ENCODE peak calls at places on chromosomes 12 and 14, in four cellular contexts. N, D, Z and P are unnamed samples.
A peak's percentile ranks its signal among the peaks of the same experiment; 100 is the strongest.

GRCh38 chr14:97353102-97353501 is 555.9 kb downstream of the VRK1 start:
- DNase-seq in N (no peak), D (no peak), Z (no peak), P (no peak)

GRCh38 chr12:49088932-49089330 is 5.7 kb downstream of the DHH start:
- DNase-seq in N (no peak), D (no peak), Z (no peak), P (no peak)

GRCh38 chr14:68140111-68140741 is 320.6 kb downstream of the RAD51B start:
- DNase-seq in N (no peak), D (no peak), Z (peak; percentile 49), P (no peak)

GRCh38 chr12:80201908-80202307 is 102.6 kb downstream of the OTOGL start:
- DNase-seq in N (no peak), D (no peak), Z (no peak), P (no peak)

GRCh38 chr14:105364100-105364708 is 34.1 kb upstream of the TEX22 start:
- DNase-seq in N (no peak), D (no peak), Z (no peak), P (peak; percentile 62)

GRCh38 chr14:106163316-106163715 is 636.9 kb downstream of the TMEM121 start:
- DNase-seq in N (no peak), D (no peak), Z (no peak), P (no peak)

GRCh38 chr12:57164966-57165365 is 17.5 kb upstream of the LRP1-AS start:
- DNase-seq in N (no peak), D (no peak), Z (no peak), P (no peak)

GRCh38 chr14:104383088-104383805 is 196.3 kb upstream of the C14orf180 start:
- DNase-seq in N (no peak), D (no peak), Z (no peak), P (peak; percentile 13)

GRCh38 chr12:52222692-52223091 is 10.4 kb upstream of the KRT7 start:
- DNase-seq in N (no peak), D (no peak), Z (no peak), P (no peak)

GRCh38 chr12:54135621-54136027 is 53.2 kb downstream of the SMUG1 start:
- DNase-seq in N (peak; percentile 71), D (no peak), Z (no peak), P (no peak)

GRCh38 chr12:121238604-121239334 is 28.8 kb downstream of the P2RX4 start:
- DNase-seq in N (no peak), D (no peak), Z (peak; percentile 45), P (no peak)

GRCh38 chr14:38255673-38256357 is at the start of gene CLEC14A:
- DNase-seq in N (peak; percentile 27), D (peak; percentile 36), Z (peak; percentile 70), P (no peak)

GRCh38 chr12:49952396-49953055 is 2.0 kb downstream of the AQP2 start:
- DNase-seq in N (no peak), D (peak; percentile 31), Z (no peak), P (no peak)

GRCh38 chr12:70190252-70191010 is 52.8 kb upstream of the CNOT2 start:
- DNase-seq in N (no peak), D (no peak), Z (no peak), P (no peak)

GRCh38 chr12:103801709-103802585 is 39.1 kb downstream of the NT5DC3 start:
- DNase-seq in N (no peak), D (no peak), Z (no peak), P (no peak)

GRCh38 chr14:92486881-92487280 is 26.7 kb upstream of the RIN3 start:
- DNase-seq in N (no peak), D (no peak), Z (no peak), P (no peak)

GRCh38 chr12:106275458-106275857 is 27.1 kb upstream of the TCP11L2 start:
- DNase-seq in N (no peak), D (no peak), Z (no peak), P (no peak)

GRCh38 chr12:84727964-84728363 is 184.6 kb downstream of the SLC6A15 start:
- DNase-seq in N (no peak), D (no peak), Z (peak; percentile 65), P (no peak)

GRCh38 chr14:101772770-101773169 is 11.3 kb downstream of the PPP2R5C start:
- DNase-seq in N (no peak), D (no peak), Z (no peak), P (no peak)

GRCh38 chr14:99619873-99620834 is 16.1 kb upstream of the CCDC85C start:
- DNase-seq in N (no peak), D (no peak), Z (no peak), P (no peak)

GRCh38 chr14:50237448-50237847 is 6.1 kb upstream of the SOS2 start:
- DNase-seq in N (no peak), D (no peak), Z (no peak), P (no peak)

GRCh38 chr14:103111297-103111981 is 11.8 kb upstream of the TNFAIP2 start:
- DNase-seq in N (no peak), D (no peak), Z (no peak), P (no peak)

GRCh38 chr12:64522316-64522715 is 70.4 kb downstream of the TBK1 start:
- DNase-seq in N (no peak), D (no peak), Z (no peak), P (no peak)

GRCh38 chr12:79983492-79983891 is 48.6 kb upstream of the PPP1R12A start:
- DNase-seq in N (no peak), D (no peak), Z (no peak), P (no peak)

GRCh38 chr12:607541-608001 is 55.7 kb downstream of the NINJ2 start:
- DNase-seq in N (no peak), D (no peak), Z (peak; percentile 33), P (no peak)

GRCh38 chr12:80272516-80272915 is 171.5 kb upstream of the PTPRQ start:
- DNase-seq in N (no peak), D (no peak), Z (no peak), P (no peak)

GRCh38 chr14:43539210-43539609 is 967.9 kb downstream of the FSCB start:
- DNase-seq in N (no peak), D (no peak), Z (peak; percentile 84), P (no peak)

GRCh38 chr14:93566065-93566693 is 135.4 kb downstream of the UNC79 start:
- DNase-seq in N (no peak), D (no peak), Z (peak; percentile 44), P (no peak)

GRCh38 chr12:26987634-26988424 is 26.4 kb downstream of the TM7SF3 start:
- DNase-seq in N (no peak), D (no peak), Z (no peak), P (no peak)

GRCh38 chr14:80213602-80214001 is 2.3 kb upstream of the DIO2 start:
- DNase-seq in N (no peak), D (no peak), Z (peak; percentile 86), P (no peak)

GRCh38 chr12:120720234-120720968 is 5.2 kb upstream of the ACADS start:
- DNase-seq in N (no peak), D (no peak), Z (no peak), P (no peak)

GRCh38 chr14:54822685-54823084 is 79.9 kb downstream of the GCH1 start:
- DNase-seq in N (no peak), D (no peak), Z (no peak), P (no peak)

GRCh38 chr14:103427485-103428443 is 42.5 kb downstream of the MARK3 start:
- DNase-seq in N (no peak), D (no peak), Z (peak; percentile 83), P (no peak)

GRCh38 chr14:61925043-61925442 is 162.8 kb downstream of the SNAPC1 start:
- DNase-seq in N (no peak), D (no peak), Z (peak; percentile 74), P (no peak)
- TF ChIP-seq CTCF in N (peak; percentile 12), D (no peak), Z (peak; percentile 61), P (peak; percentile 45)

GRCh38 chr12:59372971-59373370 is 222.9 kb upstream of the SLC16A7 start:
- DNase-seq in N (no peak), D (no peak), Z (peak; percentile 79), P (no peak)
- TF ChIP-seq CTCF in N (peak; percentile 57), D (no peak), Z (peak; percentile 70), P (no peak)

GRCh38 chr12:14605401-14605989 is 37.8 kb upstream of the PLBD1 start:
- DNase-seq in N (no peak), D (no peak), Z (peak; percentile 19), P (no peak)

GRCh38 chr12:14597480-14597879 is 29.8 kb upstream of the PLBD1 start:
- DNase-seq in N (no peak), D (no peak), Z (no peak), P (no peak)

GRCh38 chr12:14607561-14607960 is 39.9 kb upstream of the PLBD1 start:
- DNase-seq in N (no peak), D (no peak), Z (no peak), P (no peak)

GRCh38 chr12:14602128-14602527 is 34.4 kb upstream of the PLBD1 start:
- DNase-seq in N (no peak), D (no peak), Z (no peak), P (no peak)

GRCh38 chr12:14601692-14602091 is 34.0 kb upstream of the PLBD1 start:
- DNase-seq in N (no peak), D (no peak), Z (no peak), P (no peak)
- TF ChIP-seq CTCF in N (no peak), D (no peak), Z (no peak), P (no peak)

GRCh38 chr12:113064395-113065125 is 8.0 kb downstream of the DTX1 start:
- DNase-seq in N (no peak), D (no peak), Z (no peak), P (no peak)

GRCh38 chr12:113065126-113066007 is 8.8 kb downstream of the DTX1 start:
- DNase-seq in N (peak; percentile 50), D (no peak), Z (peak; percentile 85), P (no peak)

GRCh38 chr12:113061061-113061694 is 4.6 kb downstream of the DTX1 start:
- DNase-seq in N (no peak), D (no peak), Z (no peak), P (no peak)

GRCh38 chr12:113062502-113063395 is 6.2 kb downstream of the DTX1 start:
- DNase-seq in N (no peak), D (no peak), Z (no peak), P (peak; percentile 62)

DNA sequence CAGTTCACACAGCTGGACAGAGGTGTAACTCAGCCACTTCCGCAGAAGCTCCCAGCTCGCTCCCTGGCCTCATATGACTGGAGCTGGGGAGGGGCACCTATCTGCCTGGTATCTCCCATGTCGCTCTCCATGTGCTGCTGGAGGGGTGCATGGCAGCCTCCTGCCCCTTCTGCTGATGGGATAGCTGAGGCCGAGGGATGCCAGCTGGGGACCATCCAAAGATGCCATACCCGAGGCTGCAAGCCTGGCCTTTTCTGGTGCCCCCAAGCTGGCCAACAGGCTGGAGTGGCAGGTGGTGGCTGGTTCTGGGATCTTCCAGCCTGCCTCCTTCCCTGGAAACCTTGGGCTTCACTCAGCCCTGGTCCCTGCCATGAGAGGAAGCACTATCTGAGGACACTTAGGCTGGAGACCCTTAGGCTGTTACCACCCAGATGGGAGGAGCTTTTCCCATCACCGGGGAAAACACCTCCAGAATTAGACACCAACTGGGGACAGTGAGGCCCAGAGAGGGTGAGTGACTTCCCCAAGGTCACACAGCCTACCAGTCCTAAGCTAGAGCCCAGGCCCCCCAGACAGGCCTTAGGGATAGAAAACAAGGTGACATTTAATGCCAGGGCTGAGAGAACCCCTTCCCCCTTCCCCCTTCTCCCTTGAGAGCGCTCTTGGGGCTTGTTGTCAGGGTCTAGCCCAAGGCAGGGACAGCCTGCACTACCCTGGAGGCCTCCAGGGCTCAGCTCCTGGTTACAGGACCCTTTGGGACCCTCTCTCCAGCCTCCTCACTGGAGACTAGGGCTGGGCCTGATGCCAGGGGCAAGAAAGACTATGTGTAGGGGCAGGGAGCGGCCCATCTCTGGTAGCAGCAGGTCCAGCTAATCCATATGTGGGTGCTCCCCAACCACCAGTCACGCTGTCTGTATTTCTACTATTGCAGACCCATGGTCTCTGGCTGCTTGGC is 7.1 kb downstream of the DTX1 start:
- DNase-seq in N (no peak), D (no peak), Z (no peak), P (no peak)
- TF ChIP-seq CTCF in N (no peak), D (no peak), Z (no peak), P (no peak)